ENCODE peak calls at places on chromosomes 13 and 19, in six cellular contexts. D is omental fat pad; X is stimulated activated CD4-positive, alpha-beta T cell treated with anti-CD3 and anti-CD28 coated beads, TNF-alpha, amount 100 ng/mL, for 1 hour; J is tibial nerve; S is heart right ventricle; C is MM.1S. W is an unnamed sample.
A peak's percentile ranks its signal among the peaks of the same experiment; 100 is the strongest.

GRCh38 chr13:25319781-25320180 is 18.4 kb downstream of the NUP58 start:
- DNase-seq in D (no peak), X (no peak), S (no peak), J (no peak), C (no peak), W (no peak)

GRCh38 chr13:72284791-72285190 is 417.8 kb upstream of the DACH1 start:
- DNase-seq in J (no peak), C (no peak), S (no peak), X (no peak), D (no peak), W (no peak)

GRCh38 chr19:33400856-33401682 is 27.6 kb downstream of the CEBPG start:
- DNase-seq in S (no peak), J (peak; percentile 11), C (no peak), D (no peak), X (no peak), W (no peak)

GRCh38 chr13:85631801-85632200 is 167.4 kb downstream of the SLITRK6 start:
- DNase-seq in J (no peak), S (no peak), C (no peak), D (no peak), X (no peak), W (peak; percentile 10)

GRCh38 chr13:27622102-27622820 is 569 bp downstream of the POLR1D start:
- DNase-seq in D (no peak), X (no peak), C (no peak), S (no peak), J (no peak), W (no peak)

GRCh38 chr13:39036212-39036611 is 1.7 kb downstream of the PROSER1 start:
- DNase-seq in J (no peak), D (no peak), S (no peak), C (peak; percentile 10), X (no peak), W (peak; percentile 36)

GRCh38 chr13:23622991-23623390 is 52.8 kb downstream of the TNFRSF19 start:
- DNase-seq in J (no peak), X (no peak), D (no peak), C (no peak), S (no peak), W (no peak)

GRCh38 chr13:106532111-106532929 is 3.1 kb downstream of the EFNB2 start:
- DNase-seq in C (no peak), J (no peak), S (no peak), X (no peak), D (no peak), W (peak; percentile 63)

GRCh38 chr13:113736258-113736731 is 22.7 kb upstream of the TMEM255B start:
- DNase-seq in C (no peak), D (no peak), S (no peak), X (no peak), J (no peak), W (no peak)

GRCh38 chr13:114279770-114280169 is 1.6 kb upstream of the UPF3A start:
- DNase-seq in X (no peak), S (no peak), D (no peak), C (no peak), J (no peak), W (no peak)

W was measured in fibroblast of lung.